ENCODE peak calls at places on chromosomes 4 and X, in nine cellular contexts. One of them, this sample, is unnamed.
A peak's percentile ranks its signal among the peaks of the same experiment; 100 is the strongest.

GRCh38 chr4:19547463-19547862 is 704.2 kb upstream of the SLIT2 start:
- DNase-seq in HCT116: no peak
- DNase-seq in lower lobe of right lung: no peak
- DNase-seq in HepG2: no peak
- DNase-seq in cardiac muscle cell: no peak
- DNase-seq in fibroblast of lung: no peak
- DNase-seq in testis: no peak
- DNase-seq in GM23248: no peak
- DNase-seq in pancreas: no peak
- DNase-seq in this sample: no peak

GRCh38 chrX:17414839-17415238 is 39.8 kb downstream of the NHS start:
- DNase-seq in cardiac muscle cell: peak; percentile 43
- DNase-seq in fibroblast of lung: no peak
- DNase-seq in GM23248: no peak
- DNase-seq in testis: peak; percentile 65
- DNase-seq in HCT116: no peak
- DNase-seq in lower lobe of right lung: no peak
- DNase-seq in HepG2: no peak
- DNase-seq in pancreas: peak; percentile 40
- DNase-seq in this sample: no peak

GRCh38 chr4:6520051-6520450 is 47.6 kb upstream of the PPP2R2C start:
- DNase-seq in lower lobe of right lung: no peak
- DNase-seq in pancreas: no peak
- DNase-seq in cardiac muscle cell: no peak
- DNase-seq in HCT116: no peak
- DNase-seq in fibroblast of lung: no peak
- DNase-seq in HepG2: no peak
- DNase-seq in GM23248: no peak
- DNase-seq in testis: no peak
- DNase-seq in this sample: no peak

GRCh38 chr4:147530153-147530552 is 49.3 kb downstream of the EDNRA start:
- DNase-seq in pancreas: no peak
- DNase-seq in testis: no peak
- DNase-seq in fibroblast of lung: no peak
- DNase-seq in cardiac muscle cell: no peak
- DNase-seq in HCT116: no peak
- DNase-seq in lower lobe of right lung: no peak
- DNase-seq in HepG2: no peak
- DNase-seq in GM23248: no peak
- DNase-seq in this sample: no peak

GRCh38 chrX:65926095-65927019 is 113.5 kb downstream of the VSIG4 start:
- DNase-seq in GM23248: no peak
- DNase-seq in cardiac muscle cell: no peak
- DNase-seq in testis: no peak
- DNase-seq in HepG2: no peak
- DNase-seq in HCT116: no peak
- DNase-seq in lower lobe of right lung: no peak
- DNase-seq in fibroblast of lung: no peak
- DNase-seq in pancreas: no peak
- DNase-seq in this sample: peak; percentile 20

GRCh38 chr4:184695178-184695896 is 38.6 kb downstream of the CENPU start:
- DNase-seq in HepG2: no peak
- DNase-seq in fibroblast of lung: peak; percentile 11
- DNase-seq in testis: no peak
- DNase-seq in HCT116: no peak
- DNase-seq in lower lobe of right lung: no peak
- DNase-seq in GM23248: no peak
- DNase-seq in pancreas: no peak
- DNase-seq in cardiac muscle cell: peak; percentile 15
- DNase-seq in this sample: no peak

GRCh38 chrX:52979993-52980392 is 21.7 kb upstream of the FAM156A start:
- DNase-seq in fibroblast of lung: no peak
- DNase-seq in HepG2: peak; percentile 88
- DNase-seq in testis: no peak
- DNase-seq in GM23248: peak; percentile 2
- DNase-seq in lower lobe of right lung: no peak
- DNase-seq in pancreas: no peak
- DNase-seq in HCT116: no peak
- DNase-seq in cardiac muscle cell: no peak
- DNase-seq in this sample: no peak

GRCh38 chr4:122921971-122922876 is at the start of gene NUDT6:
- DNase-seq in pancreas: peak; percentile 37
- DNase-seq in lower lobe of right lung: peak; percentile 79
- DNase-seq in cardiac muscle cell: peak; percentile 82
- DNase-seq in HCT116: no peak
- DNase-seq in testis: peak; percentile 87
- DNase-seq in HepG2: peak; percentile 51
- DNase-seq in GM23248: peak; percentile 83
- DNase-seq in fibroblast of lung: peak; percentile 76
- DNase-seq in this sample: no peak

GRCh38 chr4:53920116-53920515 is 144.3 kb downstream of the CHIC2 start:
- DNase-seq in HCT116: no peak
- DNase-seq in lower lobe of right lung: peak; percentile 48
- DNase-seq in pancreas: no peak
- DNase-seq in cardiac muscle cell: no peak
- DNase-seq in fibroblast of lung: no peak
- DNase-seq in testis: no peak
- DNase-seq in HepG2: no peak
- DNase-seq in GM23248: peak; percentile 48
- DNase-seq in this sample: no peak

GRCh38 chrX:124555036-124555595 is 208.8 kb downstream of the SH2D1A start:
- DNase-seq in testis: no peak
- DNase-seq in pancreas: no peak
- DNase-seq in HCT116: no peak
- DNase-seq in HepG2: no peak
- DNase-seq in GM23248: peak; percentile 45
- DNase-seq in fibroblast of lung: peak; percentile 0
- DNase-seq in lower lobe of right lung: no peak
- DNase-seq in cardiac muscle cell: no peak
- DNase-seq in this sample: no peak

GRCh38 chr4:139611391-139611790 is 54.2 kb upstream of the MGST2 start:
- DNase-seq in cardiac muscle cell: no peak
- DNase-seq in GM23248: no peak
- DNase-seq in fibroblast of lung: no peak
- DNase-seq in HepG2: no peak
- DNase-seq in pancreas: no peak
- DNase-seq in HCT116: no peak
- DNase-seq in lower lobe of right lung: no peak
- DNase-seq in testis: no peak
- DNase-seq in this sample: no peak
- H3K4me3 ChIP-seq in cardiac muscle cell: no peak overlapping the region
- H3K4me3 ChIP-seq in GM23248: no peak overlapping the region
- H3K4me3 ChIP-seq in fibroblast of lung: no peak overlapping the region
- H3K4me3 ChIP-seq in HepG2: no peak overlapping the region
- H3K4me3 ChIP-seq in pancreas: no peak overlapping the region
- H3K4me3 ChIP-seq in HCT116: no peak overlapping the region
- H3K4me3 ChIP-seq in lower lobe of right lung: no peak overlapping the region
- H3K4me3 ChIP-seq in testis: no peak overlapping the region
- H3K4me3 ChIP-seq in this sample: no peak overlapping the region

DNA sequence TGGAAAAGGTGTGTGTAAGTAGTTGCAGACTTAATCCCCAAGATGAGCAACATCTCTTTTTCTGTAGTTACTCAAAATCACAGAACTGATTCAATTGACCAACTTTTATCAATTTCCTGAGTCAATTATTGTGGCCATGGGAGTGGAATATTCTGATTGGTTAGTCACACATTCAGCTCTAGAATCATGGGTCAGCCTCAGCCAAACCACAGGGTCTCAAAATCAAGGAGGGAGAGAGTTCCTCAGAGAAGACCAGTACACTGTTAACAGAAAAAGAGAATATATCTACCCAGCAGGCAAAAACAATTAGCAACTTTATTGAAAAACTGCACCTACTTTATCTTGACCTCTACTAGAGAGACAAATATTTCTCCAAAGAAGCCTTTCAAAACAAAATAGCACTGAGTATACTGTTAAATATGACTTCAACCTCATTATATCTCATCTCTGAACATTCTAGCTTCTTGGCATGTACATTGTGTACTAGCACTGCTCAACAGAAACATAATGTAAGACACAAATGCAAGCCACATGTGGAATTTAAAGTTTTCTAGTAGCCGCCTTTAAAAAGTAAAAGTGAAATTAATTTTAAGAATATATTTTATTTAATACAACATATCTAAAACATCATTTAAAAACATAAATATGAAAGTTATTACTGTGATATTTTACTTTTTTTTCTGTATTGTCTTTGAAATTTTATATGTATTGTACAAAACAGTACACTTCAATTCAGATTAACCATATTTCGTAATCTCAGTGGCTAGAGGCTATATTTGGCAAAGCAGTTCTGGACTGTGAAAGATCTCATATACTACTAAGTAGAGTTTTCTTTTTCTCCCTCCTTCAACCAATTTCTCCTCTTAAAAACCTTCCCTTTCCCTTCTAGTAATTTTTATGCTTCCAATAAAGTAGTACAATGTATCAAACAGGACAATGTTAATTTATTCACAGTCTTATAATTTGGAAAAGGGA is 11.8 kb upstream of the LCORL start:
- DNase-seq in HepG2: no peak
- DNase-seq in lower lobe of right lung: no peak
- DNase-seq in pancreas: no peak
- DNase-seq in testis: no peak
- DNase-seq in HCT116: no peak
- DNase-seq in GM23248: peak; percentile 37
- DNase-seq in fibroblast of lung: peak; percentile 53
- DNase-seq in cardiac muscle cell: no peak
- DNase-seq in this sample: no peak
- H3K27ac ChIP-seq in HepG2: no peak overlapping the region
- H3K27ac ChIP-seq in lower lobe of right lung: no peak overlapping the region
- H3K27ac ChIP-seq in pancreas: no peak overlapping the region
- H3K27ac ChIP-seq in testis: peak overlapping the region; percentile 36
- H3K27ac ChIP-seq in HCT116: no peak overlapping the region
- H3K27ac ChIP-seq in GM23248: no peak overlapping the region
- H3K27ac ChIP-seq in fibroblast of lung: no peak overlapping the region
- H3K27ac ChIP-seq in cardiac muscle cell: no peak overlapping the region
- H3K27ac ChIP-seq in this sample: no peak overlapping the region

GRCh38 chr4:24836843-24837242 is 41.5 kb downstream of the SOD3 start:
- DNase-seq in fibroblast of lung: no peak
- DNase-seq in lower lobe of right lung: no peak
- DNase-seq in cardiac muscle cell: no peak
- DNase-seq in testis: no peak
- DNase-seq in GM23248: no peak
- DNase-seq in HepG2: no peak
- DNase-seq in HCT116: no peak
- DNase-seq in pancreas: no peak
- DNase-seq in this sample: no peak

GRCh38 chr4:24837296-24837695 is 41.9 kb downstream of the SOD3 start:
- DNase-seq in GM23248: no peak
- DNase-seq in HepG2: no peak
- DNase-seq in testis: no peak
- DNase-seq in pancreas: no peak
- DNase-seq in lower lobe of right lung: no peak
- DNase-seq in cardiac muscle cell: no peak
- DNase-seq in HCT116: no peak
- DNase-seq in fibroblast of lung: no peak
- DNase-seq in this sample: no peak

GRCh38 chr4:24831637-24832036 is 36.3 kb downstream of the SOD3 start:
- DNase-seq in lower lobe of right lung: no peak
- DNase-seq in testis: no peak
- DNase-seq in HCT116: no peak
- DNase-seq in fibroblast of lung: no peak
- DNase-seq in pancreas: no peak
- DNase-seq in cardiac muscle cell: no peak
- DNase-seq in GM23248: no peak
- DNase-seq in HepG2: no peak
- DNase-seq in this sample: no peak
- H3K36me3 ChIP-seq in lower lobe of right lung: peaks cover 66% of the 10 kb centered on the region
- H3K36me3 ChIP-seq in testis: no peaks in the 10 kb centered on the region
- H3K36me3 ChIP-seq in HCT116: no peaks in the 10 kb centered on the region
- H3K36me3 ChIP-seq in fibroblast of lung: no peaks in the 10 kb centered on the region
- H3K36me3 ChIP-seq in pancreas: no peaks in the 10 kb centered on the region
- H3K36me3 ChIP-seq in cardiac muscle cell: no peaks in the 10 kb centered on the region
- H3K36me3 ChIP-seq in GM23248: peaks cover 4% of the 10 kb centered on the region
- H3K36me3 ChIP-seq in HepG2: no peaks in the 10 kb centered on the region
- H3K36me3 ChIP-seq in this sample: no peaks in the 10 kb centered on the region

DNA sequence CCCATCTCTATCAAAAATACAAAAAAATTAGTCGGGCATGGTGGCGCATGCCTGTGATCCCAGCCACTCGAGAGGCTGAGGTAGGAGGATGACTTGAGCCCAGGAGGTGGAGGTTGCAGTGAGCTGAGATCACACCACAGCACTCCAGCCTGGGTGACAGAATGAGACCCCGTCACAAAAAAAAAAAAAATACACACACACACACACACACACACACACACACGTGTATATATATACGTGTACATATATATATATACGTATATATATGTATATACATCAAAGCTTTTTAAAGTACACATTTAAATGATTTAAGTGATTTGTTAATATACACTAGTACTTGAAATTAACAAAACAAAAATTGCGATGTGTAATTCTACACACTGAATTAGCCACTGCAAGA is 6.0 kb downstream of the FBXW7 start:
- DNase-seq in HepG2: no peak
- DNase-seq in lower lobe of right lung: no peak
- DNase-seq in testis: no peak
- DNase-seq in fibroblast of lung: no peak
- DNase-seq in pancreas: no peak
- DNase-seq in GM23248: no peak
- DNase-seq in HCT116: no peak
- DNase-seq in cardiac muscle cell: no peak
- DNase-seq in this sample: no peak
- H3K4me3 ChIP-seq in HepG2: no peak overlapping the region
- H3K4me3 ChIP-seq in lower lobe of right lung: no peak overlapping the region
- H3K4me3 ChIP-seq in testis: no peak overlapping the region
- H3K4me3 ChIP-seq in fibroblast of lung: no peak overlapping the region
- H3K4me3 ChIP-seq in pancreas: no peak overlapping the region
- H3K4me3 ChIP-seq in GM23248: no peak overlapping the region
- H3K4me3 ChIP-seq in HCT116: no peak overlapping the region
- H3K4me3 ChIP-seq in cardiac muscle cell: no peak overlapping the region
- H3K4me3 ChIP-seq in this sample: no peak overlapping the region

DNA sequence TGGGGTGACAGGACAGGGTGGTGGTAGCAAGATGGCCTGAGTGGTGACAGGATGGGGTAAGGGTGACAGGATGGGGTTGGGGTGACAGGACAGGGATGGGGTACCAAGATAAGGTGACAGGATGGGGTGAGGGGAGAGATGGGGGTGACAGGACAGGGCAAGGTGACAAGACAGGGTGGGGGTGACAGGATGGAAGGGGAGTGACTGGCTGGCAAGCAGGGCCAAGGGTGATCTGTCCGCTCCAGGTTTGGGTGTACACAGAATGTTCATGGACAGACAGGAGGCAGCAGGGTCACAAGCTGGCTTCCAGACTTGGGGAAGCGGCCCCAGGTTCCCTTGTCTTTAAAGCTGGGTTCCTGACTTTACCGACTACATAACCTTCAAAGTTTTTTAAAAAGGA is 23.3 kb downstream of the RNF212 start:
- DNase-seq in cardiac muscle cell: no peak
- DNase-seq in pancreas: no peak
- DNase-seq in HCT116: no peak
- DNase-seq in GM23248: no peak
- DNase-seq in testis: no peak
- DNase-seq in fibroblast of lung: no peak
- DNase-seq in lower lobe of right lung: no peak
- DNase-seq in HepG2: no peak
- DNase-seq in this sample: no peak
- H3K27ac ChIP-seq in cardiac muscle cell: no peak overlapping the region
- H3K27ac ChIP-seq in pancreas: no peak overlapping the region
- H3K27ac ChIP-seq in HCT116: no peak overlapping the region
- H3K27ac ChIP-seq in GM23248: no peak overlapping the region
- H3K27ac ChIP-seq in testis: no peak overlapping the region
- H3K27ac ChIP-seq in fibroblast of lung: no peak overlapping the region
- H3K27ac ChIP-seq in lower lobe of right lung: no peak overlapping the region
- H3K27ac ChIP-seq in HepG2: no peak overlapping the region
- H3K27ac ChIP-seq in this sample: no peak overlapping the region

GRCh38 chr4:77921701-77922100 is 59.1 kb downstream of the MRPL1 start:
- DNase-seq in fibroblast of lung: peak; percentile 88
- DNase-seq in pancreas: no peak
- DNase-seq in cardiac muscle cell: no peak
- DNase-seq in testis: no peak
- DNase-seq in HCT116: peak; percentile 83
- DNase-seq in lower lobe of right lung: no peak
- DNase-seq in GM23248: peak; percentile 92
- DNase-seq in HepG2: peak; percentile 84
- DNase-seq in this sample: no peak
- H3K36me3 ChIP-seq in fibroblast of lung: no peaks in the 10 kb centered on the region
- H3K36me3 ChIP-seq in pancreas: no peaks in the 10 kb centered on the region
- H3K36me3 ChIP-seq in cardiac muscle cell: no peaks in the 10 kb centered on the region
- H3K36me3 ChIP-seq in testis: no peaks in the 10 kb centered on the region
- H3K36me3 ChIP-seq in HCT116: no peaks in the 10 kb centered on the region
- H3K36me3 ChIP-seq in lower lobe of right lung: no peaks in the 10 kb centered on the region
- H3K36me3 ChIP-seq in GM23248: peaks cover 6% of the 10 kb centered on the region
- H3K36me3 ChIP-seq in HepG2: no peaks in the 10 kb centered on the region
- H3K36me3 ChIP-seq in this sample: peaks cover 8% of the 10 kb centered on the region

This sample was measured in effector memory CD4-positive, alpha-beta T cell.